ENCODE peak calls at places on chromosomes 11 and 22, in six cellular contexts. One of them, this sample, is unnamed.
A peak's percentile ranks its signal among the peaks of the same experiment; 100 is the strongest.

GRCh38 chr11:122785156-122785605 is 53.1 kb upstream of the CRTAM start:
- DNase-seq in psoas muscle: no peak
- DNase-seq in AG04450: no peak
- DNase-seq in adipocyte: no peak
- DNase-seq in Panc1: no peak
- DNase-seq in body of pancreas: peak; percentile 10
- DNase-seq in this sample: no peak

GRCh38 chr11:6625832-6626420 is 6.7 kb upstream of the TPP1 start:
- DNase-seq in psoas muscle: no peak
- DNase-seq in AG04450: no peak
- DNase-seq in adipocyte: no peak
- DNase-seq in Panc1: no peak
- DNase-seq in body of pancreas: no peak
- DNase-seq in this sample: no peak

GRCh38 chr22:46196268-46196667 is 45.9 kb downstream of the PPARA start:
- DNase-seq in psoas muscle: peak; percentile 54
- DNase-seq in AG04450: no peak
- DNase-seq in adipocyte: no peak
- DNase-seq in Panc1: no peak
- DNase-seq in body of pancreas: peak; percentile 44
- DNase-seq in this sample: no peak

GRCh38 chr11:44970293-44970692 is 19.6 kb upstream of the TP53I11 start:
- DNase-seq in psoas muscle: no peak
- DNase-seq in AG04450: no peak
- DNase-seq in adipocyte: no peak
- DNase-seq in Panc1: no peak
- DNase-seq in body of pancreas: no peak
- DNase-seq in this sample: no peak

GRCh38 chr11:119641991-119642745 is 86.8 kb downstream of the NECTIN1 start:
- DNase-seq in psoas muscle: no peak
- DNase-seq in AG04450: no peak
- DNase-seq in adipocyte: no peak
- DNase-seq in Panc1: peak; percentile 15
- DNase-seq in body of pancreas: peak; percentile 42
- DNase-seq in this sample: no peak

GRCh38 chr22:36166518-36167220 is 6.1 kb upstream of the APOL3 start:
- DNase-seq in psoas muscle: no peak
- DNase-seq in AG04450: no peak
- DNase-seq in adipocyte: no peak
- DNase-seq in Panc1: no peak
- DNase-seq in body of pancreas: no peak
- DNase-seq in this sample: no peak

GRCh38 chr22:44247346-44247745 is 65.4 kb downstream of the SHISAL1 start:
- DNase-seq in psoas muscle: no peak
- DNase-seq in AG04450: no peak
- DNase-seq in adipocyte: no peak
- DNase-seq in Panc1: no peak
- DNase-seq in body of pancreas: no peak
- DNase-seq in this sample: no peak

GRCh38 chr22:40449676-40450035 is 79.3 kb downstream of the SGSM3 start:
- DNase-seq in psoas muscle: no peak
- DNase-seq in AG04450: no peak
- DNase-seq in adipocyte: peak; percentile 77
- DNase-seq in Panc1: no peak
- DNase-seq in body of pancreas: no peak
- DNase-seq in this sample: no peak

GRCh38 chr11:92804388-92804787 is 165.1 kb upstream of the MTNR1B start:
- DNase-seq in psoas muscle: no peak
- DNase-seq in AG04450: no peak
- DNase-seq in adipocyte: no peak
- DNase-seq in Panc1: no peak
- DNase-seq in body of pancreas: no peak
- DNase-seq in this sample: no peak

GRCh38 chr11:17012179-17012578 is 2.0 kb downstream of the PLEKHA7 start:
- DNase-seq in psoas muscle: no peak
- DNase-seq in AG04450: no peak
- DNase-seq in adipocyte: no peak
- DNase-seq in Panc1: no peak
- DNase-seq in body of pancreas: no peak
- DNase-seq in this sample: no peak

GRCh38 chr22:42654696-42655095 is 5.5 kb upstream of the CYB5R3 start:
- DNase-seq in psoas muscle: no peak
- DNase-seq in AG04450: no peak
- DNase-seq in adipocyte: no peak
- DNase-seq in Panc1: no peak
- DNase-seq in body of pancreas: no peak
- DNase-seq in this sample: no peak

GRCh38 chr11:72621008-72621610 is 53.1 kb downstream of the PDE2A start:
- DNase-seq in psoas muscle: no peak
- DNase-seq in AG04450: no peak
- DNase-seq in adipocyte: no peak
- DNase-seq in Panc1: no peak
- DNase-seq in body of pancreas: no peak
- DNase-seq in this sample: no peak

GRCh38 chr11:67118059-67118766 is 850 bp upstream of the KDM2A start:
- DNase-seq in psoas muscle: peak; percentile 48
- DNase-seq in AG04450: no peak
- DNase-seq in adipocyte: no peak
- DNase-seq in Panc1: no peak
- DNase-seq in body of pancreas: peak; percentile 39
- DNase-seq in this sample: peak; percentile 41

GRCh38 chr11:112238041-112238440 is 11.8 kb downstream of the PTS start:
- DNase-seq in psoas muscle: no peak
- DNase-seq in AG04450: no peak
- DNase-seq in adipocyte: no peak
- DNase-seq in Panc1: no peak
- DNase-seq in body of pancreas: no peak
- DNase-seq in this sample: no peak

GRCh38 chr11:115679945-115680344 is 175.7 kb upstream of the CADM1 start:
- DNase-seq in psoas muscle: no peak
- DNase-seq in AG04450: no peak
- DNase-seq in adipocyte: no peak
- DNase-seq in Panc1: no peak
- DNase-seq in body of pancreas: no peak
- DNase-seq in this sample: no peak

GRCh38 chr22:46355996-46356471 is 20.5 kb downstream of the TRMU start:
- DNase-seq in psoas muscle: no peak
- DNase-seq in AG04450: no peak
- DNase-seq in adipocyte: no peak
- DNase-seq in Panc1: no peak
- DNase-seq in body of pancreas: no peak
- DNase-seq in this sample: no peak

GRCh38 chr11:72358461-72359405 is 75.6 kb downstream of the CLPB start:
- DNase-seq in psoas muscle: no peak
- DNase-seq in AG04450: no peak
- DNase-seq in adipocyte: peak; percentile 12
- DNase-seq in Panc1: no peak
- DNase-seq in body of pancreas: no peak
- DNase-seq in this sample: no peak

GRCh38 chr11:78371221-78371899 is 46.3 kb downstream of the GAB2 start:
- DNase-seq in psoas muscle: no peak
- DNase-seq in AG04450: no peak
- DNase-seq in adipocyte: no peak
- DNase-seq in Panc1: no peak
- DNase-seq in body of pancreas: no peak
- DNase-seq in this sample: no peak

GRCh38 chr11:10623797-10624761 is 55.6 kb upstream of the LYVE1 start:
- DNase-seq in psoas muscle: peak; percentile 43
- DNase-seq in AG04450: no peak
- DNase-seq in adipocyte: no peak
- DNase-seq in Panc1: peak; percentile 33
- DNase-seq in body of pancreas: peak; percentile 23
- DNase-seq in this sample: no peak

DNA sequence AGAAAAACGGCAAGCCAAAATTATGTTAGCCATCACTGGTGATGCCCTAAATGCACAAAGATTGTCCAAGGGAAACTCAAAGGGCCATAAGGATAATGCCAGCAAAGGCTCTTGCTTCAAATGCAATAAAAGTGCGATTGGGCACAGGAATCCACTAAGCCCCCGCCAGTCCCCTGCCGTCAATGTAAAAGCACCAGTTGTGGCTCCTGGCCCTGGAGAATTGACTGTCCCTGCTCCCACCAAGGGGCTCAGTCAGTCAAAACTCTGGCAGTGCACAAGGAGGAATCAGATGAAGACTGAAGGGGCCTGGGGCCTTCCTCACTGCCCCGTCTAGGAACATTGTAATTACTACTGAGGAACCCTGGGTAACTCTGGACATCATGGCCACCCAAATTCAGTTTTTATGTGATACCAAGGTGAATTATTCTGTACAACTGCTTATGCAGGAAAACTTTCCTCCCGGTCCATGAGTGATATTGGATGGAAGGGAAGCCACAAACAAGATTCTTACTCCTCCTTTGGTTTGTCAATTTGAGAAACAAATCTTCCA is 85.6 kb downstream of the PIWIL4 start:
- DNase-seq in psoas muscle: no peak
- DNase-seq in AG04450: no peak
- DNase-seq in adipocyte: no peak
- DNase-seq in Panc1: no peak
- DNase-seq in body of pancreas: no peak
- DNase-seq in this sample: no peak
- H3K9me3 ChIP-seq in psoas muscle: no peaks in the 10 kb centered on the region
- H3K9me3 ChIP-seq in AG04450: no peaks in the 10 kb centered on the region
- H3K9me3 ChIP-seq in adipocyte: no peaks in the 10 kb centered on the region
- H3K9me3 ChIP-seq in Panc1: no peaks in the 10 kb centered on the region
- H3K9me3 ChIP-seq in body of pancreas: no peaks in the 10 kb centered on the region
- H3K9me3 ChIP-seq in this sample: no peaks in the 10 kb centered on the region

GRCh38 chr11:36115378-36115801 is 171.5 kb downstream of the LDLRAD3 start:
- DNase-seq in psoas muscle: no peak
- DNase-seq in AG04450: no peak
- DNase-seq in adipocyte: no peak
- DNase-seq in Panc1: no peak
- DNase-seq in body of pancreas: no peak
- DNase-seq in this sample: no peak
- H3K9me3 ChIP-seq in psoas muscle: peaks cover 7% of the 10 kb centered on the region
- H3K9me3 ChIP-seq in AG04450: peaks cover 9% of the 10 kb centered on the region
- H3K9me3 ChIP-seq in adipocyte: peaks cover 13% of the 10 kb centered on the region
- H3K9me3 ChIP-seq in Panc1: peaks cover 10% of the 10 kb centered on the region
- H3K9me3 ChIP-seq in body of pancreas: no peaks in the 10 kb centered on the region
- H3K9me3 ChIP-seq in this sample: no peaks in the 10 kb centered on the region

DNA sequence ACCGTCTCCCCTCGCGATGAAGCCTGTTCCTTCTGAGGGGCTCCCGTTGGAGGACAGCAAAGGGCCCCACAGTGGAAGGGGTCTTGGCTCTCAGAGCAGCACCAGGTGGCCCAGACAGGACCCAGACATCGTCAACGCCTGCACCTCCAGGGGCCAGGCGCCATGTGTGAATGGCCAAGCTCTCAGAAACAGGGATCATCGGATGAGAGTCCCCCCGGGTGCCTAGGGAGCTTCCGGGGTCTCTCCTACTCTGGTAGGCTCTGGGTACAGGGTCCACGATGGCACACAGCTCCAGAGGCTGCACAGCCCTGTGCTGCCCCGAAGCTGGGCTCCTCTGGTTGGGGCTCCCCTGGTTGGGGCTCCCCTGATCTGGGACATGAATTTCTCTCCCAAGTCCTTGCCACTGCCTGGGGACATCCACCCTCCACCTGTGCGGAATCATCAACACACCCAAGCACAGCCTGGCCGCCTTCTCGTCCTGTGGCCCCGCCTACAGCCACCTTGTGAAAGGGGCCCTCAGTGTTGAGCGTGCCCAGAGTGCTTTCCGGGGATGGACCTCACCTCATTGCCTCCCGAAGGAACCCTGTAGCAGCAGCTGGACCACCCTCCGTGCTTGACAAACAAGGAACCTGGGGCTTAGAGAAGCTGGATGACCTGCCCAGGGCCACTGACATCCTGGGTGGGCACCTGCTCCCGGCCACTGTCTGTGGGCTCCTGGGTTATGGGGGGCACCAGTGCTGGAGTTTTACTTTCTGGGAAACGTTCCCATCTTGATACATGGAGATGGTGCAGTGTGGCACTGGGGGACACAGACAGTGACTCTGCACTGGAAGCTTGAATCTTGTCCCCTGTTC is 928.9 kb downstream of the BRD1 start:
- DNase-seq in psoas muscle: no peak
- DNase-seq in AG04450: no peak
- DNase-seq in adipocyte: no peak
- DNase-seq in Panc1: no peak
- DNase-seq in body of pancreas: no peak
- DNase-seq in this sample: no peak
- H3K9me3 ChIP-seq in psoas muscle: no peaks in the 10 kb centered on the region
- H3K9me3 ChIP-seq in AG04450: peaks cover 94% of the 10 kb centered on the region
- H3K9me3 ChIP-seq in adipocyte: no peaks in the 10 kb centered on the region
- H3K9me3 ChIP-seq in Panc1: no peaks in the 10 kb centered on the region
- H3K9me3 ChIP-seq in body of pancreas: no peaks in the 10 kb centered on the region
- H3K9me3 ChIP-seq in this sample: no peaks in the 10 kb centered on the region

GRCh38 chr11:26878959-26879581 is 114.8 kb upstream of the FIBIN start:
- DNase-seq in psoas muscle: no peak
- DNase-seq in AG04450: no peak
- DNase-seq in adipocyte: no peak
- DNase-seq in Panc1: no peak
- DNase-seq in body of pancreas: no peak
- DNase-seq in this sample: no peak
- H3K9me3 ChIP-seq in psoas muscle: peaks cover 5% of the 10 kb centered on the region
- H3K9me3 ChIP-seq in AG04450: peaks cover 5% of the 10 kb centered on the region
- H3K9me3 ChIP-seq in adipocyte: peaks cover 23% of the 10 kb centered on the region
- H3K9me3 ChIP-seq in Panc1: no peaks in the 10 kb centered on the region
- H3K9me3 ChIP-seq in body of pancreas: no peaks in the 10 kb centered on the region
- H3K9me3 ChIP-seq in this sample: no peaks in the 10 kb centered on the region

DNA sequence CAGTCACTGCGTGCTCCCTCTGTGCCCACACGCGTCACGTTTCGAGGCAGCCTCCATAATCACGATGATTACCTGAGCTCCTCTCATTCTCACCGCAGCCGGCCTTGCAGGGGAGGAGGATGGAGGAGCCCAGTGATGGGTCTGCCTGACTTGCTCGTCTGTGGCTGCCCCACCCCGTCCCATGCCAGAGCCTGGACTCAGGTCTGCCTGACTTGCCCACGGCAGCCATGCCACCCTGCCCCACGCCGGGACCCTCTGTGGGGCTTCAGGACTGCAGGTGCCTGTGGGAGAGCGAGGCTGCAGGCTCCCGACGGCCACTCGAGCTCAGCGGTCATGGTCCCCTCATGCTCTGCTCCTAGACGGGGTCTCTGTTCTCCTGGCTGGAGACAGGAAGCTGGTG is 1025.1 kb downstream of the BRD1 start:
- DNase-seq in psoas muscle: no peak
- DNase-seq in AG04450: no peak
- DNase-seq in adipocyte: no peak
- DNase-seq in Panc1: no peak
- DNase-seq in body of pancreas: no peak
- DNase-seq in this sample: no peak
- H3K9me3 ChIP-seq in psoas muscle: no peaks in the 10 kb centered on the region
- H3K9me3 ChIP-seq in AG04450: peaks cover 98% of the 10 kb centered on the region
- H3K9me3 ChIP-seq in adipocyte: no peaks in the 10 kb centered on the region
- H3K9me3 ChIP-seq in Panc1: no peaks in the 10 kb centered on the region
- H3K9me3 ChIP-seq in body of pancreas: no peaks in the 10 kb centered on the region
- H3K9me3 ChIP-seq in this sample: no peaks in the 10 kb centered on the region

GRCh38 chr22:48353116-48353947 is 1474.3 kb downstream of the BRD1 start:
- DNase-seq in psoas muscle: no peak
- DNase-seq in AG04450: no peak
- DNase-seq in adipocyte: no peak
- DNase-seq in Panc1: no peak
- DNase-seq in body of pancreas: no peak
- DNase-seq in this sample: no peak
- H3K9me3 ChIP-seq in psoas muscle: no peaks in the 10 kb centered on the region
- H3K9me3 ChIP-seq in AG04450: peaks cover 65% of the 10 kb centered on the region
- H3K9me3 ChIP-seq in adipocyte: no peaks in the 10 kb centered on the region
- H3K9me3 ChIP-seq in Panc1: no peaks in the 10 kb centered on the region
- H3K9me3 ChIP-seq in body of pancreas: no peaks in the 10 kb centered on the region
- H3K9me3 ChIP-seq in this sample: no peaks in the 10 kb centered on the region